ENCODE peak calls at places on chromosomes 2 and 18, in seven cellular contexts. T is H54, E is fibroblast of lung, K is MCF 10A, G is HTR-8/SVneo, U is tibial artery, W is nucleus accumbens. I is an unnamed sample.

GRCh38 chr18:27493182-27493581 is 308.1 kb upstream of the CHST9 start:
- DNase-seq in T (no peak), E (no peak), K (no peak), G (no peak), U (no peak), W (no peak), I (no peak)

GRCh38 chr18:77366725-77367641 is 117.3 kb downstream of the GALR1 start:
- DNase-seq in T (no peak), E (peak; percentile 41), K (no peak), G (no peak), U (no peak), W (peak; percentile 32), I (no peak)

GRCh38 chr2:18301421-18302139 is 258.9 kb downstream of the RDH14 start:
- DNase-seq in T (no peak), E (peak; percentile 61), K (no peak), G (no peak), U (no peak), W (no peak), I (no peak)

GRCh38 chr2:85400023-85400422 is 10.1 kb downstream of the CAPG start:
- DNase-seq in T (no peak), E (no peak), K (no peak), G (no peak), U (no peak), W (no peak), I (no peak)

GRCh38 chr2:60341151-60341550 is 212.3 kb downstream of the BCL11A start:
- DNase-seq in T (no peak), E (no peak), K (no peak), G (no peak), U (no peak), W (no peak), I (no peak)

GRCh38 chr2:127697482-127698180 is 3.7 kb upstream of the SFT2D3 start:
- DNase-seq in T (no peak), E (no peak), K (no peak), G (no peak), U (no peak), W (no peak), I (no peak)

GRCh38 chr2:178479758-178480226 is 465 bp upstream of the PLEKHA3 start:
- DNase-seq in T (no peak), E (no peak), K (no peak), G (no peak), U (no peak), W (no peak), I (no peak)

GRCh38 chr2:127655209-127656073 is 9.5 kb downstream of the GPR17 start:
- DNase-seq in T (no peak), E (no peak), K (no peak), G (no peak), U (no peak), W (no peak), I (no peak)

GRCh38 chr2:185522472-185522871 is 216.1 kb upstream of the FSIP2 start:
- DNase-seq in T (no peak), E (no peak), K (no peak), G (no peak), U (no peak), W (no peak), I (no peak)

GRCh38 chr2:106208874-106209273 is 14.8 kb upstream of the UXS1 start:
- DNase-seq in T (no peak), E (no peak), K (no peak), G (no peak), U (no peak), W (no peak), I (no peak)

GRCh38 chr2:118670281-118670680 is 177.2 kb downstream of the EN1 start:
- DNase-seq in T (no peak), E (peak; percentile 65), K (no peak), G (no peak), U (no peak), W (no peak), I (no peak)

GRCh38 chr2:240968731-240969624 is 29.4 kb upstream of the SNED1 start:
- DNase-seq in T (no peak), E (no peak), K (no peak), G (no peak), U (no peak), W (no peak), I (no peak)

GRCh38 chr18:21100141-21100540 is 11.5 kb downstream of the ROCK1 start:
- DNase-seq in T (no peak), E (peak; percentile 35), K (peak; percentile 17), G (no peak), U (no peak), W (no peak), I (no peak)

GRCh38 chr2:198293281-198293680 is 488.9 kb downstream of the PLCL1 start:
- DNase-seq in T (no peak), E (no peak), K (no peak), G (no peak), U (no peak), W (no peak), I (no peak)

GRCh38 chr2:196242131-196242620 is 70.8 kb upstream of the STK17B start:
- DNase-seq in T (no peak), E (peak; percentile 71), K (peak; percentile 41), G (no peak), U (peak; percentile 37), W (no peak), I (no peak)

GRCh38 chr2:31275976-31276375 is 42.0 kb downstream of the EHD3 start:
- DNase-seq in T (no peak), E (no peak), K (no peak), G (no peak), U (no peak), W (no peak), I (no peak)

GRCh38 chr2:197799072-197799471 is 5.3 kb upstream of the PLCL1 start:
- DNase-seq in T (no peak), E (no peak), K (no peak), G (no peak), U (no peak), W (no peak), I (no peak)

GRCh38 chr2:24820175-24820513 is 26.9 kb downstream of the CENPO start:
- DNase-seq in T (no peak), E (no peak), K (no peak), G (no peak), U (no peak), W (no peak), I (no peak)

GRCh38 chr18:35002120-35002519 is 39.1 kb upstream of the MAPRE2 start:
- DNase-seq in T (no peak), E (no peak), K (no peak), G (no peak), U (no peak), W (no peak), I (no peak)

GRCh38 chr2:60544059-60544458 is 9.4 kb downstream of the BCL11A start:
- DNase-seq in T (no peak), E (peak; percentile 23), K (no peak), G (no peak), U (no peak), W (no peak), I (no peak)

GRCh38 chr18:68177807-68178702 is 536.9 kb downstream of the TMX3 start:
- DNase-seq in T (no peak), E (peak; percentile 99), K (peak; percentile 70), G (peak; percentile 38), U (no peak), W (no peak), I (peak; percentile 26)

GRCh38 chr2:218093879-218094278 is 24.8 kb downstream of the RUFY4 start:
- DNase-seq in T (no peak), E (no peak), K (peak; percentile 35), G (no peak), U (no peak), W (no peak), I (no peak)

GRCh38 chr2:174326880-174327558 is 7.7 kb upstream of the SP9 start:
- DNase-seq in T (no peak), E (no peak), K (no peak), G (no peak), U (no peak), W (no peak), I (no peak)

GRCh38 chr18:62585274-62586147 is 62.7 kb downstream of the ZCCHC2 start:
- DNase-seq in T (no peak), E (no peak), K (no peak), G (no peak), U (no peak), W (no peak), I (no peak)

GRCh38 chr2:176172007-176172747 is 15.1 kb downstream of the HOXD3 start:
- DNase-seq in T (no peak), E (peak; percentile 46), K (no peak), G (no peak), U (no peak), W (no peak), I (no peak)

GRCh38 chr2:174535083-174535482 is 48.3 kb upstream of the GPR155 start:
- DNase-seq in T (no peak), E (no peak), K (no peak), G (no peak), U (no peak), W (no peak), I (no peak)

GRCh38 chr2:215396595-215397313 is 39.1 kb downstream of the FN1 start:
- DNase-seq in T (no peak), E (peak; percentile 66), K (peak; percentile 75), G (peak; percentile 35), U (no peak), W (no peak), I (peak; percentile 70)

GRCh38 chr2:127011796-127012195 is 95.2 kb downstream of the BIN1 start:
- DNase-seq in T (no peak), E (no peak), K (no peak), G (no peak), U (no peak), W (no peak), I (no peak)

GRCh38 chr18:35355140-35355618 is 11.0 kb upstream of the ZNF24 start:
- DNase-seq in T (peak; percentile 20), E (peak; percentile 78), K (peak; percentile 72), G (peak; percentile 41), U (peak; percentile 82), W (peak; percentile 30), I (no peak)

GRCh38 chr2:109440507-109441156 is 173.1 kb downstream of the SEPTIN10 start:
- DNase-seq in T (no peak), E (peak; percentile 51), K (no peak), G (no peak), U (no peak), W (no peak), I (no peak)